ENCODE peak calls at places on chromosomes 1 and 21, in ten cellular contexts. E is stimulated activated CD4-positive, alpha-beta T cell treated with anti-CD3 and anti-CD28 coated beads, Interleukin-4, amount 100 ng/mL, for 48 hours; I is type B pancreatic cell; Q is stimulated activated naive B cell treated with anti-CD40 and anti-IgM and Interleukin-4, amounts not matched to agents 10 μg/mL and 1 μg/mL and 100 μg/mL, for 72 hours; A is NCI-H1105; O is mesothelial cell of epicardium; B is endothelial cell; R is stimulated activated CD8-positive, alpha-beta memory T cell treated with anti-CD3 and anti-CD28 coated beads, Interleukin-7, amount 100 ng/mL, for 1 hour; Y is mucosa of descending colon; L is T-helper 1 cell. S is an unnamed sample.

GRCh38 chr21:34271452-34271851 is 92.4 kb upstream of the KCNE2 start:
- DNase-seq in E (no peak), I (no peak), Q (no peak), A (no peak), O (no peak), B (no peak), R (no peak), Y (no peak), L (no peak), S (no peak)

GRCh38 chr1:154714070-154714623 is 106.2 kb upstream of the ADAR start:
- DNase-seq in E (no peak), I (no peak), Q (no peak), A (no peak), O (no peak), B (no peak), R (no peak), Y (no peak), L (no peak), S (no peak)

GRCh38 chr1:237736372-237737029 is 154.2 kb downstream of the ZP4 start:
- DNase-seq in E (no peak), I (no peak), Q (no peak), A (no peak), O (no peak), B (no peak), R (no peak), Y (no peak), L (no peak), S (no peak)

GRCh38 chr1:23492132-23492720 is 8.2 kb upstream of the ASAP3 start:
- DNase-seq in E (no peak), I (no peak), Q (no peak), A (no peak), O (no peak), B (no peak), R (no peak), Y (no peak), L (no peak), S (no peak)

GRCh38 chr21:16837319-16837718 is 675.5 kb upstream of the CXADR start:
- DNase-seq in E (no peak), I (no peak), Q (no peak), A (no peak), O (no peak), B (no peak), R (no peak), Y (no peak), L (no peak), S (no peak)

GRCh38 chr1:117838911-117839310 is 90.5 kb downstream of the GDAP2 start:
- DNase-seq in E (no peak), I (no peak), Q (no peak), A (no peak), O (no peak), B (no peak), R (no peak), Y (no peak), L (no peak), S (no peak)

GRCh38 chr1:61606448-61607312 is 118.3 kb downstream of the TM2D1 start:
- DNase-seq in E (no peak), I (no peak), Q (no peak), A (no peak), O (no peak), B (no peak), R (no peak), Y (peak; percentile 35), L (no peak), S (no peak)

GRCh38 chr1:55504306-55504706 is 289.1 kb upstream of the USP24 start:
- DNase-seq in E (no peak), I (no peak), Q (no peak), A (peak; percentile 8), O (no peak), B (no peak), R (no peak), Y (peak; percentile 70), L (no peak), S (no peak)

GRCh38 chr1:217718873-217719272 is 87.7 kb downstream of the SPATA17 start:
- DNase-seq in E (no peak), I (no peak), Q (no peak), A (no peak), O (no peak), B (no peak), R (no peak), Y (no peak), L (no peak), S (no peak)

GRCh38 chr1:172005856-172006255 is 164.6 kb downstream of the DNM3 start:
- DNase-seq in E (no peak), I (no peak), Q (no peak), A (no peak), O (no peak), B (no peak), R (no peak), Y (no peak), L (no peak), S (no peak)

GRCh38 chr1:24966724-24967346 is 36.8 kb upstream of the RUNX3 start:
- DNase-seq in E (peak; percentile 80), I (no peak), Q (peak; percentile 68), A (no peak), O (no peak), B (no peak), R (no peak), Y (no peak), L (no peak), S (peak; percentile 79)

GRCh38 chr1:206923009-206923960 is 1.5 kb upstream of the FCMR start:
- DNase-seq in E (no peak), I (no peak), Q (peak; percentile 83), A (no peak), O (no peak), B (no peak), R (peak; percentile 39), Y (peak; percentile 55), L (peak; percentile 18), S (peak; percentile 85)

GRCh38 chr1:81044708-81045107 is 756.0 kb upstream of the ADGRL2 start:
- DNase-seq in E (no peak), I (no peak), Q (no peak), A (peak; percentile 22), O (no peak), B (no peak), R (no peak), Y (no peak), L (no peak), S (no peak)

GRCh38 chr1:179744401-179745130 is 1.5 kb downstream of the FAM163A start:
- DNase-seq in E (no peak), I (no peak), Q (no peak), A (no peak), O (no peak), B (no peak), R (no peak), Y (no peak), L (no peak), S (no peak)